ENCODE peak calls at places on chromosomes 1 and 21, in four cellular contexts. A, B, U and X are unnamed samples.

GRCh38 chr1:10033359-10033845 is 644 bp downstream of the UBE4B start:
- DNase-seq in A (no peak), B (peak; percentile 15), U (no peak), X (no peak)

GRCh38 chr1:13965770-13966398 is 265.9 kb downstream of the PRDM2 start:
- DNase-seq in A (peak; percentile 45), B (peak; percentile 14), U (peak; percentile 11), X (peak; percentile 82)

GRCh38 chr1:51175278-51175677 is 60.8 kb upstream of the RNF11 start:
- DNase-seq in A (peak; percentile 37), B (peak; percentile 5), U (no peak), X (no peak)

GRCh38 chr1:109762821-109763645 is 690 bp downstream of the EPS8L3 start:
- DNase-seq in A (peak; percentile 65), B (peak; percentile 30), U (no peak), X (peak; percentile 34)

GRCh38 chr1:225814381-225814780 is 4.5 kb downstream of the EPHX1 start:
- DNase-seq in A (no peak), B (no peak), U (no peak), X (no peak)

GRCh38 chr21:42747267-42747701 is 93.9 kb downstream of the PDE9A start:
- DNase-seq in A (no peak), B (no peak), U (no peak), X (no peak)

GRCh38 chr1:178262101-178262500 is 168.2 kb downstream of the RASAL2 start:
- DNase-seq in A (no peak), B (no peak), U (no peak), X (no peak)

GRCh38 chr1:200893411-200893901 is 1.2 kb upstream of the INAVA start:
- DNase-seq in A (no peak), B (no peak), U (no peak), X (no peak)

GRCh38 chr1:117860906-117861610 is 68.4 kb downstream of the GDAP2 start:
- DNase-seq in A (no peak), B (peak; percentile 89), U (no peak), X (peak; percentile 75)

GRCh38 chr1:234170622-234171021 is 202.6 kb upstream of the COA6 start:
- DNase-seq in A (peak; percentile 9), B (no peak), U (no peak), X (no peak)

GRCh38 chr1:16189003-16189402 is 23.4 kb downstream of the ARHGEF19 start:
- DNase-seq in A (no peak), B (peak; percentile 38), U (no peak), X (peak; percentile 24)

GRCh38 chr1:172756029-172756428 is 97.1 kb downstream of the FASLG start:
- DNase-seq in A (no peak), B (no peak), U (no peak), X (no peak)

GRCh38 chr1:41365772-41366427 is 4.7 kb downstream of the FOXO6 start:
- DNase-seq in A (no peak), B (no peak), U (peak; percentile 32), X (no peak)

GRCh38 chr1:99600782-99601181 is 45.1 kb upstream of the PALMD start:
- DNase-seq in A (no peak), B (no peak), U (no peak), X (peak; percentile 18)

GRCh38 chr1:176949033-176949662 is 215.4 kb downstream of the ASTN1 start:
- DNase-seq in A (peak; percentile 37), B (peak; percentile 4), U (no peak), X (peak; percentile 56)